ENCODE peak calls at places on chromosomes 6 and 20, in ten cellular contexts. V is choroid plexus epithelial cell, R is tibial artery, M is lower lobe of right lung, B is stomach, Y is cardiac fibroblast, K is Caco-2, O is bronchial epithelial cell, P is astrocyte of the cerebellum, L is IMR-90. S is an unnamed sample.

GRCh38 chr6:108432792-108433191 is 127.9 kb upstream of the FOXO3 start:
- DNase-seq in V (no peak), R (no peak), M (no peak), B (no peak), Y (no peak), K (no peak), O (no peak), P (no peak), L (no peak), S (no peak)

GRCh38 chr6:135458051-135458450 is 39.5 kb downstream of the AHI1 start:
- DNase-seq in V (peak; percentile 38), R (no peak), M (no peak), B (no peak), Y (peak; percentile 1), K (no peak), O (no peak), P (no peak), L (no peak), S (no peak)

GRCh38 chr6:32439708-32440214 is at the start of gene HLA-DRA:
- DNase-seq in V (peak; percentile 64), R (no peak), M (no peak), B (no peak), Y (peak; percentile 60), K (peak; percentile 35), O (peak; percentile 67), P (peak; percentile 31), L (peak; percentile 33), S (peak; percentile 20)

GRCh38 chr6:168123165-168123911 is 44.3 kb upstream of the FRMD1 start:
- DNase-seq in V (no peak), R (no peak), M (no peak), B (no peak), Y (no peak), K (no peak), O (no peak), P (no peak), L (no peak), S (no peak)

GRCh38 chr20:45358282-45359068 is 4.5 kb upstream of the SYS1 start:
- DNase-seq in V (peak; percentile 84), R (peak; percentile 97), M (peak; percentile 88), B (peak; percentile 58), Y (peak; percentile 92), K (no peak), O (peak; percentile 67), P (peak; percentile 52), L (peak; percentile 73), S (no peak)

GRCh38 chr6:121959501-121959900 is 440.0 kb upstream of the HSF2 start:
- DNase-seq in V (no peak), R (no peak), M (no peak), B (no peak), Y (no peak), K (no peak), O (no peak), P (no peak), L (no peak), S (no peak)

GRCh38 chr6:111846511-111847409 is 26.5 kb downstream of the FYN start:
- DNase-seq in V (no peak), R (no peak), M (no peak), B (no peak), Y (peak; percentile 37), K (no peak), O (no peak), P (no peak), L (no peak), S (no peak)

GRCh38 chr6:108336971-108337370 is 42.1 kb downstream of the AFG1L start:
- DNase-seq in V (no peak), R (no peak), M (no peak), B (no peak), Y (no peak), K (no peak), O (no peak), P (no peak), L (no peak), S (no peak)

GRCh38 chr20:14700641-14700965 is 363.2 kb upstream of the FLRT3 start:
- DNase-seq in V (peak; percentile 19), R (no peak), M (no peak), B (no peak), Y (peak; percentile 27), K (peak; percentile 29), O (peak; percentile 86), P (no peak), L (no peak), S (no peak)

GRCh38 chr20:56360133-56360898 is 1.5 kb downstream of the FAM210B start:
- DNase-seq in V (no peak), R (no peak), M (no peak), B (no peak), Y (no peak), K (no peak), O (no peak), P (no peak), L (no peak), S (no peak)
- H3K4me3 ChIP-seq in V (peak overlapping the region; percentile 80), R (peak overlapping the region; percentile 77), M (peak overlapping the region; percentile 95), B (peak overlapping the region; percentile 95), Y (peak overlapping the region; percentile 84), K (peak overlapping the region; percentile 86), O (peak overlapping the region; percentile 75), P (peak overlapping the region; percentile 86), L (peak overlapping the region; percentile 77), S (peak overlapping the region; percentile 64)

GRCh38 chr6:26521485-26522391 is 16.4 kb upstream of the HMGN4 start:
- DNase-seq in V (peak; percentile 74), R (peak; percentile 89), M (peak; percentile 90), B (peak; percentile 75), Y (peak; percentile 83), K (peak; percentile 92), O (peak; percentile 48), P (no peak), L (peak; percentile 64), S (no peak)
- TF ChIP-seq CTCF in V (peak; percentile 10), R (no peak), M (peak; percentile 58), B (no peak), Y (no peak), K (peak; percentile 53), O (peak; percentile 41), P (peak; percentile 25), L (peak; percentile 13), S (peak; percentile 39)

GRCh38 chr6:37971711-37972410 is 152.3 kb downstream of the ZFAND3 start:
- DNase-seq in V (no peak), R (no peak), M (no peak), B (no peak), Y (no peak), K (no peak), O (no peak), P (no peak), L (peak; percentile 72), S (no peak)

GRCh38 chr6:37972994-37973757 is 153.6 kb downstream of the ZFAND3 start:
- DNase-seq in V (peak; percentile 57), R (no peak), M (no peak), B (no peak), Y (peak; percentile 14), K (no peak), O (no peak), P (no peak), L (no peak), S (no peak)

GRCh38 chr6:37974381-37974780 is 154.9 kb downstream of the ZFAND3 start:
- DNase-seq in V (no peak), R (no peak), M (no peak), B (no peak), Y (no peak), K (no peak), O (no peak), P (no peak), L (no peak), S (no peak)

GRCh38 chr6:37967651-37968050 is 148.1 kb downstream of the ZFAND3 start:
- DNase-seq in V (no peak), R (no peak), M (no peak), B (no peak), Y (no peak), K (no peak), O (no peak), P (no peak), L (no peak), S (no peak)

DNA sequence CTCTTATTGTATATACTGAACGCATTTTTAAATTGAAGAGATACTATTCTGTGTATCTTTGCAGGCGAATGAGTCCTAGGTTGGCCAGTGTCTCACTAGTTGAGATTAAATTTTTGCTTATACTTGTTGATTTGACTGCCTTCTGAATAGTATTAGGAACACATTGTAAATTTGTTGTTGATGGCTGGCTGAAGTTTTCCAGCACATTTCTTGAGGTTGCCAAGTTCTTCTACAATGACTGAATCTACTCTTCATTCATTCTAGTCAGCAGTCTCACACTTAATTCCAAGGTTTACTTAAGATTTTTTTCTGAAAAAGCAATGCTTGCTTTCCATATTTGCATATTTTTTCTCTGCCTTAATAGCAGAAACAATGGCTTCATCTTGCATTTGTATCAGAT is 151.7 kb downstream of the ZFAND3 start:
- DNase-seq in V (no peak), R (no peak), M (no peak), B (no peak), Y (peak; percentile 15), K (no peak), O (no peak), P (no peak), L (no peak), S (no peak)
- H3K4me3 ChIP-seq in V (no peak overlapping the region), R (no peak overlapping the region), M (no peak overlapping the region), B (no peak overlapping the region), Y (no peak overlapping the region), K (no peak overlapping the region), O (no peak overlapping the region), P (no peak overlapping the region), L (no peak overlapping the region), S (no peak overlapping the region)

GRCh38 chr20:40275738-40276137 is 413.3 kb downstream of the MAFB start:
- DNase-seq in V (no peak), R (no peak), M (no peak), B (no peak), Y (no peak), K (no peak), O (no peak), P (no peak), L (no peak), S (no peak)

GRCh38 chr20:40276291-40276690 is 412.7 kb downstream of the MAFB start:
- DNase-seq in V (no peak), R (peak; percentile 74), M (no peak), B (no peak), Y (peak; percentile 42), K (no peak), O (no peak), P (no peak), L (no peak), S (no peak)

GRCh38 chr20:40279390-40279789 is 409.6 kb downstream of the MAFB start:
- DNase-seq in V (peak; percentile 86), R (peak; percentile 72), M (no peak), B (no peak), Y (peak; percentile 87), K (no peak), O (peak; percentile 71), P (peak; percentile 70), L (peak; percentile 45), S (peak; percentile 92)

GRCh38 chr20:40274912-40275654 is 414.0 kb downstream of the MAFB start:
- DNase-seq in V (no peak), R (no peak), M (no peak), B (no peak), Y (no peak), K (no peak), O (no peak), P (no peak), L (no peak), S (no peak)
- TF ChIP-seq CTCF in V (no peak), R (no peak), M (no peak), B (no peak), Y (no peak), K (no peak), O (no peak), P (no peak), L (no peak), S (no peak)

S was measured in HFF-Myc.